ENCODE peak calls at places on chromosomes 16 and 17, in six cellular contexts. W is midbrain, D is mucosa of descending colon, V is activated gamma-delta T cell treated with Interleukin-2 at 50 U/mL for 16 hours, P is ascending aorta, O is mesothelial cell of epicardium. L is an unnamed sample.

GRCh38 chr16:24580665-24581064 is 41.3 kb downstream of the RBBP6 start:
- DNase-seq in W (peak; percentile 1), P (no peak), O (no peak), D (no peak), V (no peak), L (peak; percentile 49)

GRCh38 chr16:154223-155030 is 2.0 kb downstream of the HBZ start:
- DNase-seq in P (no peak), V (no peak), D (peak; percentile 40), O (no peak), W (no peak), L (peak; percentile 29)

GRCh38 chr16:82653550-82654511 is 27.1 kb downstream of the CDH13 start:
- DNase-seq in D (no peak), O (no peak), W (no peak), V (peak; percentile 40), P (no peak), L (no peak)

GRCh38 chr16:68037820-68038597 is 14.9 kb downstream of the DUS2 start:
- DNase-seq in P (no peak), V (no peak), D (no peak), W (no peak), O (no peak), L (no peak)

GRCh38 chr16:52568495-52568894 is 21.6 kb upstream of the TOX3 start:
- DNase-seq in V (no peak), O (no peak), W (no peak), D (no peak), P (no peak), L (no peak)

GRCh38 chr16:79598341-79599181 is 2.0 kb downstream of the MAF start:
- DNase-seq in W (peak; percentile 28), P (no peak), O (peak; percentile 57), V (peak; percentile 22), D (peak; percentile 54), L (peak; percentile 58)

GRCh38 chr16:30066882-30067583 is 1.5 kb downstream of the ALDOA start:
- DNase-seq in O (no peak), P (no peak), V (no peak), D (peak; percentile 57), W (peak; percentile 27), L (no peak)

GRCh38 chr17:77086433-77087010 is 54.2 kb upstream of the SEC14L1 start:
- DNase-seq in O (peak; percentile 90), W (peak; percentile 64), P (peak; percentile 45), V (peak; percentile 83), D (peak; percentile 93), L (peak; percentile 87)

GRCh38 chr17:73030501-73030911 is 62.0 kb downstream of the SLC39A11 start:
- DNase-seq in O (no peak), P (no peak), W (no peak), D (no peak), V (no peak), L (peak; percentile 38)

GRCh38 chr16:27113341-27113841 is 46.7 kb downstream of the C16orf82 start:
- DNase-seq in D (no peak), P (no peak), O (peak; percentile 26), W (no peak), V (no peak), L (no peak)

GRCh38 chr17:77959216-77959925 is 868 bp downstream of the TNRC6C start:
- DNase-seq in V (peak; percentile 25), D (peak; percentile 50), W (no peak), P (no peak), O (peak; percentile 48), L (peak; percentile 30)

GRCh38 chr16:51057969-51058337 is 93.1 kb downstream of the SALL1 start:
- DNase-seq in P (no peak), O (no peak), V (no peak), W (peak; percentile 40), D (no peak), L (no peak)

GRCh38 chr17:4551796-4552525 is 3.2 kb downstream of the MYBBP1A start:
- DNase-seq in D (peak; percentile 25), P (no peak), W (no peak), V (no peak), O (no peak), L (no peak)

GRCh38 chr16:1125471-1125870 is 27.4 kb upstream of the CACNA1H start:
- DNase-seq in W (no peak), D (no peak), V (no peak), P (no peak), O (no peak), L (no peak)

GRCh38 chr17:74430706-74431567 is 951 bp upstream of the GPRC5C start:
- DNase-seq in O (peak; percentile 75), P (peak; percentile 81), D (peak; percentile 90), V (no peak), W (peak; percentile 70), L (peak; percentile 69)

GRCh38 chr16:30623558-30624283 is 13.5 kb upstream of the ZNF689 start:
- DNase-seq in P (no peak), O (no peak), V (no peak), D (no peak), W (no peak), L (no peak)

GRCh38 chr17:44253021-44253420 is 14.9 kb downstream of the SLC4A1 start:
- DNase-seq in P (no peak), W (no peak), D (no peak), O (no peak), V (no peak), L (no peak)

GRCh38 chr17:2883544-2884203 is 87.4 kb downstream of the RAP1GAP2 start:
- DNase-seq in W (no peak), P (no peak), D (no peak), O (no peak), V (no peak), L (peak; percentile 45)

GRCh38 chr16:50762241-50762640 is 20.4 kb downstream of the CYLD start:
- DNase-seq in O (no peak), P (no peak), W (no peak), D (no peak), V (no peak), L (no peak)

GRCh38 chr17:7380321-7380720 is 568 bp upstream of the TNK1 start:
- DNase-seq in O (peak; percentile 56), V (no peak), D (peak; percentile 54), W (no peak), P (no peak), L (peak; percentile 45)

GRCh38 chr17:82544431-82545070 is 25.0 kb downstream of the FOXK2 start:
- DNase-seq in V (no peak), O (no peak), P (no peak), W (peak; percentile 34), D (no peak), L (peak; percentile 37)

GRCh38 chr17:55527520-55528118 is 16.4 kb upstream of the SMIM36 start:
- DNase-seq in P (no peak), D (no peak), O (peak; percentile 42), W (peak; percentile 9), V (no peak), L (no peak)

GRCh38 chr17:21001813-21002221 is 41.0 kb downstream of the USP22 start:
- DNase-seq in O (no peak), D (peak; percentile 61), P (no peak), V (no peak), W (peak; percentile 52), L (no peak)

GRCh38 chr17:75832652-75833400 is 11.4 kb downstream of the UNC13D start:
- DNase-seq in V (peak; percentile 36), P (no peak), W (no peak), O (no peak), D (no peak), L (no peak)

GRCh38 chr16:66389256-66390175 is 23.0 kb downstream of the CDH5 start:
- DNase-seq in V (no peak), O (no peak), P (no peak), W (no peak), D (no peak), L (no peak)

GRCh38 chr17:83072600-83073358 is 6.6 kb upstream of the METRNL start:
- DNase-seq in O (no peak), P (no peak), V (no peak), W (no peak), D (no peak), L (no peak)

GRCh38 chr16:56013962-56014552 is 138.9 kb upstream of the CES5A start:
- DNase-seq in D (peak; percentile 40), O (peak; percentile 83), P (no peak), V (peak; percentile 38), W (no peak), L (no peak)

GRCh38 chr17:41824086-41824485 is 11.3 kb downstream of the FKBP10 start:
- DNase-seq in W (no peak), O (no peak), V (no peak), D (no peak), P (no peak), L (no peak)

GRCh38 chr16:23072769-23073549 is 76.3 kb downstream of the USP31 start:
- DNase-seq in P (no peak), O (no peak), D (no peak), W (no peak), V (no peak), L (no peak)

GRCh38 chr17:74730491-74731346 is 6.3 kb upstream of the RAB37 start:
- DNase-seq in P (no peak), O (no peak), W (no peak), V (peak; percentile 79), D (no peak), L (no peak)

GRCh38 chr17:31313982-31314787 is at the start of gene EVI2B:
- DNase-seq in W (no peak), P (no peak), D (no peak), O (no peak), V (no peak), L (no peak)

GRCh38 chr17:81002409-81003361 is 11.0 kb downstream of the CHMP6 start:
- DNase-seq in O (no peak), V (no peak), D (peak; percentile 91), P (no peak), W (peak; percentile 34), L (no peak)

L was measured in cerebellum.